ENCODE peak calls at places on chromosomes 7 and 10, in five cellular contexts. K is adrenal gland, M is stomach, U is right lobe of liver, F is esophagus squamous epithelium. J is an unnamed sample.
A peak's percentile ranks its signal among the peaks of the same experiment; 100 is the strongest.

GRCh38 chr7:93051660-93052059 is 66.1 kb downstream of the SAMD9 start:
- DNase-seq in K (no peak), M (no peak), U (no peak), F (no peak), J (no peak)

GRCh38 chr7:97770845-97771244 is 39.0 kb downstream of the TAC1 start:
- DNase-seq in K (no peak), M (no peak), U (no peak), F (no peak), J (no peak)

GRCh38 chr7:1654111-1654510 is 16.0 kb upstream of the ELFN1 start:
- DNase-seq in K (no peak), M (no peak), U (no peak), F (no peak), J (no peak)

GRCh38 chr7:9106747-9107146 is 673.3 kb downstream of the NXPH1 start:
- DNase-seq in K (no peak), M (no peak), U (no peak), F (no peak), J (no peak)

GRCh38 chr10:48390933-48391845 is 84.7 kb downstream of the MAPK8 start:
- DNase-seq in K (no peak), M (no peak), U (no peak), F (no peak), J (no peak)

GRCh38 chr7:77407906-77408305 is 8.2 kb downstream of the GSAP start:
- DNase-seq in K (no peak), M (no peak), U (no peak), F (no peak), J (no peak)

GRCh38 chr10:75957721-75958120 is 526.3 kb downstream of the LRMDA start:
- DNase-seq in K (no peak), M (no peak), U (no peak), F (no peak), J (no peak)

GRCh38 chr10:9339702-9340101 is 1285.2 kb downstream of the GATA3 start:
- DNase-seq in K (no peak), M (no peak), U (no peak), F (no peak), J (no peak)

GRCh38 chr7:139984642-139985539 is 77.9 kb downstream of the PARP12 start:
- DNase-seq in K (no peak), M (no peak), U (no peak), F (no peak), J (no peak)

GRCh38 chr10:70664702-70665195 is 7.6 kb upstream of the ADAMTS14 start:
- DNase-seq in K (no peak), M (no peak), U (peak; percentile 18), F (no peak), J (peak; percentile 18)

GRCh38 chr10:133039107-133039822 is 48.5 kb upstream of the ADGRA1 start:
- DNase-seq in K (no peak), M (no peak), U (no peak), F (no peak), J (no peak)

GRCh38 chr7:1498370-1499305 is 5.6 kb downstream of the INTS1 start:
- DNase-seq in K (no peak), M (no peak), U (no peak), F (no peak), J (no peak)

GRCh38 chr7:151174246-151175046 is 7.0 kb upstream of the GBX1 start:
- DNase-seq in K (peak; percentile 60), M (peak; percentile 27), U (peak; percentile 41), F (no peak), J (peak; percentile 75)

GRCh38 chr7:106599343-106599698 is 61.6 kb downstream of the CCDC71L start:
- DNase-seq in K (no peak), M (no peak), U (no peak), F (no peak), J (no peak)

GRCh38 chr7:46386428-46387399 is 465.6 kb upstream of the IGFBP3 start:
- DNase-seq in K (no peak), M (no peak), U (no peak), F (no peak), J (no peak)

GRCh38 chr7:46385662-46386309 is 464.7 kb upstream of the IGFBP3 start:
- DNase-seq in K (no peak), M (no peak), U (no peak), F (no peak), J (no peak)

GRCh38 chr7:46387646-46388045 is 466.6 kb upstream of the IGFBP3 start:
- DNase-seq in K (no peak), M (no peak), U (no peak), F (no peak), J (no peak)

GRCh38 chr7:46389131-46389530 is 468.1 kb upstream of the IGFBP3 start:
- DNase-seq in K (no peak), M (no peak), U (no peak), F (no peak), J (no peak)

GRCh38 chr7:46383605-46384004 is 462.5 kb upstream of the IGFBP3 start:
- DNase-seq in K (no peak), M (no peak), U (no peak), F (no peak), J (no peak)
- H3K27ac ChIP-seq in K (no peak overlapping the region), M (no peak overlapping the region), U (no peak overlapping the region), F (no peak overlapping the region), J (no peak overlapping the region)

GRCh38 chr10:94294168-94294567 is 68.6 kb downstream of the NOC3L start:
- DNase-seq in K (no peak), M (no peak), U (no peak), F (no peak), J (no peak)

GRCh38 chr10:94292448-94293118 is 70.2 kb downstream of the NOC3L start:
- DNase-seq in K (peak; percentile 42), M (peak; percentile 54), U (no peak), F (no peak), J (no peak)

GRCh38 chr10:94288361-94289116 is 74.2 kb downstream of the NOC3L start:
- DNase-seq in K (no peak), M (no peak), U (no peak), F (no peak), J (no peak)

GRCh38 chr10:94293344-94293743 is 69.4 kb downstream of the NOC3L start:
- DNase-seq in K (no peak), M (no peak), U (no peak), F (no peak), J (no peak)
- TF ChIP-seq POLR2A in K (no peak), M (no peak), U (no peak), F (no peak), J (no peak)

GRCh38 chr10:31677198-31678138 is 251.2 kb downstream of the ARHGAP12 start:
- DNase-seq in K (no peak), M (no peak), U (no peak), F (no peak), J (no peak)
- H3K9me3 ChIP-seq in K (peaks cover 4% of the 10 kb centered on the region), M (peaks cover 37% of the 10 kb centered on the region), U (no peaks in the 10 kb centered on the region), F (peaks cover 14% of the 10 kb centered on the region), J (peaks cover 6% of the 10 kb centered on the region)

GRCh38 chr7:134740364-134740763 is 39.1 kb upstream of the CALD1 start:
- DNase-seq in K (no peak), M (no peak), U (no peak), F (no peak), J (no peak)
- H3K27ac ChIP-seq in K (no peak overlapping the region), M (no peak overlapping the region), U (no peak overlapping the region), F (no peak overlapping the region), J (no peak overlapping the region)

GRCh38 chr7:74286131-74286530 is 3.1 kb upstream of the CLIP2 start:
- DNase-seq in K (no peak), M (no peak), U (no peak), F (no peak), J (no peak)

GRCh38 chr7:74289018-74289659 is at the start of gene CLIP2:
- DNase-seq in K (peak; percentile 79), M (peak; percentile 84), U (peak; percentile 83), F (no peak), J (peak; percentile 92)

GRCh38 chr7:74288034-74288881 is 949 bp upstream of the CLIP2 start:
- DNase-seq in K (peak; percentile 63), M (no peak), U (no peak), F (no peak), J (no peak)

GRCh38 chr7:74289660-74290589 is 718 bp downstream of the CLIP2 start:
- DNase-seq in K (peak; percentile 51), M (peak; percentile 50), U (no peak), F (no peak), J (peak; percentile 88)

GRCh38 chr7:74287303-74288033 is 1.7 kb upstream of the CLIP2 start:
- DNase-seq in K (no peak), M (no peak), U (no peak), F (no peak), J (no peak)
- TF ChIP-seq POLR2A in K (no peak), M (no peak), U (no peak), F (no peak), J (no peak)

DNA sequence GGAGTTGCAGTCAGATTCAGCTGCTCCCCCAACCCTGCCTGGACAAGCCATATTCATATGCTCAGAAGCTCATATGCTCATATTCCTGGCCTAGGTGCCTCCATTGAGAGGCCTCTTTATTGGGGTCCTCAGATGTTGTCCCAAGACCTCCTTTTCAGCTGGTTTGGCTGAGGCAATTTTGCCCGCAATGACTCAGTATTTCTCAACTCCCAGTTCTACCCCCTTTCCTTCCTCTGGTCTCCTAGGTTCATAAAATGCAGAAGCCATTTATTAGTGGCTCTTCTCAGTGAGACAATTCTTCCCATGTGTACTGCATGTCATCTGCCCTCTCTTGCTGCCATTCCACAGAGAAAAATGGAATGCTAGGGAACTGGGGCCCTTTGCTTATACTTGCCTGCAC is 110.7 kb downstream of the INHBA start:
- DNase-seq in K (no peak), M (no peak), U (no peak), F (no peak), J (no peak)
- H3K9me3 ChIP-seq in K (peaks cover 5% of the 10 kb centered on the region), M (peaks cover 13% of the 10 kb centered on the region), U (no peaks in the 10 kb centered on the region), F (peaks cover 17% of the 10 kb centered on the region), J (peaks cover 16% of the 10 kb centered on the region)

GRCh38 chr10:83892737-83893136 is 246.6 kb upstream of the GHITM start:
- DNase-seq in K (no peak), M (no peak), U (no peak), F (no peak), J (no peak)
- H3K27ac ChIP-seq in K (no peak overlapping the region), M (no peak overlapping the region), U (no peak overlapping the region), F (no peak overlapping the region), J (no peak overlapping the region)

DNA sequence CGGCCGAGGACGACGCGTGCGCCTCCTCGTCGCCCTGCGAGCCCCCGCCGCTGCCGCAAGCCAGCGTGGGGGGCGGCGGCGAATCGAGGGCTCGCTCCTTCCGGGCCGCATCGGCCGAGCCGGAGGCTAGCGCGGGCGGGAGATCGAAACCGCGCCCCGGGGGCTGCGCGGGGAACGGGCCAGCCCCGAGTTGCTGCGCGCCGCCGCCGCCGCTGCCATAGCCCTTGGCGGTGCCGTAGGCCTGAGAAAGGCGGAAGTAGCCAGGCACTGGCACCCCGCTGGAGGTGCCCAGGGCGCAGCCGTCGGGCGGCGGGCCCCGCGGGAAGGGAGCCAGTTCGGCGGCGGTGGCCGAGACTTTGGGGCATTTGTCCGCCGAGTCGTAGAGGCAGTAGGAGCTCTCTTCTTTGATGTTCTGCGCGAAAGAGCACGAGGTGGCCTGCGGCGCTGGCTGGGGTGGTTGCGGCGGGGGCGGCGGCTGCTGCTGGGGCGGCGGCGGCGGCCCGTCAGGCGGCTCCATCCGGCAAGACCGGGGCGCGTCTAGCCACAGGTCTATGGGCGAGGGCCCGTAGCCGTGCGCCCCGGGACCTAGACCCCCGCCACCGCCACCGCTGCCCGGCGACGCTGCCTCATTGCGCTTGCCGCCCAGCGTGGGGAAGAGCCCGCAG is 576 bp downstream of the HOXA10 start:
- DNase-seq in K (peak; percentile 30), M (peak; percentile 28), U (peak; percentile 40), F (no peak), J (peak; percentile 91)
- TF ChIP-seq POLR2A in K (no peak), M (no peak), U (no peak), F (no peak), J (no peak)